ENCODE peak calls at places on chromosomes 4 and X, in four cellular contexts. O is IMR-90, P is nephron progenitor cell, X is neural crest cell. S is an unnamed sample.

GRCh38 chr4:112082954-112083586 is 62.2 kb upstream of the FAM241A start:
- DNase-seq in X (no peak), P (no peak), O (peak; percentile 82), S (peak; percentile 96)

GRCh38 chr4:118769152-118769551 is 66.8 kb downstream of the SEC24D start:
- DNase-seq in X (no peak), O (no peak), P (no peak), S (no peak)

GRCh38 chrX:9730078-9730477 is 35.6 kb downstream of the GPR143 start:
- DNase-seq in O (no peak), X (no peak), P (no peak), S (no peak)

GRCh38 chr4:173038192-173038896 is 130.3 kb upstream of the GALNT7 start:
- DNase-seq in P (no peak), X (no peak), O (no peak), S (no peak)

GRCh38 chr4:70624226-70624793 is 4.2 kb upstream of the ENAM start:
- DNase-seq in P (no peak), X (no peak), O (no peak), S (no peak)

GRCh38 chr4:108480881-108481280 is 139.5 kb upstream of the RPL34 start:
- DNase-seq in P (no peak), O (no peak), X (no peak), S (no peak)

GRCh38 chr4:53119685-53120084 is 246.2 kb downstream of the SCFD2 start:
- DNase-seq in P (peak; percentile 11), X (no peak), O (peak; percentile 75), S (peak; percentile 28)

GRCh38 chrX:152907084-152907651 is 9.3 kb downstream of the ZNF185 start:
- DNase-seq in O (peak; percentile 94), X (peak; percentile 32), P (peak; percentile 52), S (no peak)

GRCh38 chrX:47202316-47202715 is 8.7 kb downstream of the UBA1 start:
- DNase-seq in O (no peak), P (no peak), X (no peak), S (no peak)

DNA sequence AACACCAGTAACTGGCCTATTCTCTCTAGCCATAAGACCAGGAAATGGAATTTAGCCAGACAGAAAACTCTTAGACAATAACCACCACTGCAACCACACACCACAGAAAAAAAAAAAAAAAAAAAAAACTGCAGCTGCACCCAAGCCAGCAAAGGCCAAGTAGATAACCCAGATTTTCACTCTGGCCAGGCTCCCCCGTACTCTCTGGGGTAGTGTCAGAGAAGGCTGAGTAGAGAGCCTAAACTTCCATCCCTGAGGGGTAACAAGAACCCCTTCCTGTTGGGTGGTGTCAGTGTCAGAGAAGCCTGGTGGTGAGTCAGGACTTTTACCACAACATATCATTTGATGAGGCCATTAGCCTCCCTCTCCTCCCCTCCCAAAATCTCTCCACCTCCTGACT is 5.6 kb upstream of the DLG3 start:
- DNase-seq in P (no peak), X (no peak), O (no peak), S (peak; percentile 14)
- TF ChIP-seq CTCF in P (no peak), X (no peak), O (no peak), S (no peak)

GRCh38 chrX:79413009-79413408 is 45.9 kb upstream of the ITM2A start:
- DNase-seq in X (no peak), P (no peak), O (peak; percentile 1), S (peak; percentile 31)
- TF ChIP-seq CTCF in X (peak; percentile 59), P (peak; percentile 38), O (peak; percentile 34), S (peak; percentile 36)

GRCh38 chrX:29659911-29660310 is 555.5 kb upstream of the MAGEB2 start:
- DNase-seq in O (no peak), X (no peak), P (no peak), S (no peak)

GRCh38 chrX:29661290-29661689 is 554.1 kb upstream of the MAGEB2 start:
- DNase-seq in O (peak; percentile 73), P (no peak), X (no peak), S (no peak)

GRCh38 chrX:29665532-29665931 is 549.8 kb upstream of the MAGEB2 start:
- DNase-seq in X (no peak), P (no peak), O (no peak), S (no peak)

GRCh38 chrX:29662759-29663503 is 552.4 kb upstream of the MAGEB2 start:
- DNase-seq in O (peak; percentile 98), P (no peak), X (no peak), S (peak; percentile 97)

GRCh38 chrX:29662101-29662500 is 553.3 kb upstream of the MAGEB2 start:
- DNase-seq in P (no peak), O (peak; percentile 82), X (no peak), S (peak; percentile 84)
- TF ChIP-seq CTCF in P (no peak), O (no peak), X (no peak), S (no peak)

GRCh38 chr4:187663076-187663475 is 332.5 kb upstream of the ZFP42 start:
- DNase-seq in X (no peak), O (peak; percentile 64), P (no peak), S (no peak)

GRCh38 chr4:187668683-187669082 is 326.9 kb upstream of the ZFP42 start:
- DNase-seq in X (no peak), P (no peak), O (peak; percentile 83), S (peak; percentile 27)

GRCh38 chr4:187666634-187667033 is 328.9 kb upstream of the ZFP42 start:
- DNase-seq in X (no peak), O (peak; percentile 38), P (no peak), S (no peak)

GRCh38 chr4:187664011-187664410 is 331.6 kb upstream of the ZFP42 start:
- DNase-seq in P (no peak), X (no peak), O (no peak), S (no peak)

DNA sequence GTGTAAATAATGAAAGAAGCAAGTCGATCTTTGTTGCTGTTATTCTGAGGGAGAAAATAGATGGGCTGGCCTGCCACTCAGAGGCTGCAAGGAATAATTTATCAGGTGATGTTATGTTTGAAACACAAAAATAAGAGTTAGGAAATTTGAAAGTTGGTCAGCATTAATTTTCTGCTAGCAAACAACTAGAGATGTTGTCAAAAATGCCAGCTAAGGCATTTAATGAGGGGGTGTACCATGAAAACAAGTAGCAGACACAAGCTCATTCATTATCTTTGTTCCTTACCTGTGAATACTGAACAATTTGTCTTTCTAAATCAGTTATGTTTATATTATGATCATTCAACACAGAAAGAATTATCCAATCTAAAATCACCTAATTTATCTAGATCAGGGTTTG is 328.5 kb upstream of the ZFP42 start:
- DNase-seq in P (no peak), X (no peak), O (no peak), S (no peak)
- TF ChIP-seq CTCF in P (no peak), X (no peak), O (no peak), S (no peak)

S was measured in MCF 10A.